ENCODE peak calls at places on chromosome 20, in four cellular contexts. N is GM23338, K is prostate gland, F is WTC11. H is an unnamed sample.

GRCh38 chr20:21125072-21125848 is 622 bp upstream of the KIZ start:
- DNase-seq in N (peak; percentile 57), K (peak; percentile 43), F (peak; percentile 14), H (peak; percentile 34)

GRCh38 chr20:53891306-53891894 is 179.0 kb downstream of the BCAS1 start:
- DNase-seq in N (no peak), K (no peak), F (no peak), H (no peak)

GRCh38 chr20:17227669-17228623 is 1.1 kb downstream of the PCSK2 start:
- DNase-seq in N (peak; percentile 87), K (no peak), F (peak; percentile 70), H (peak; percentile 66)

GRCh38 chr20:22921595-22922421 is 113.3 kb upstream of the SSTR4 start:
- DNase-seq in N (no peak), K (no peak), F (no peak), H (no peak)

GRCh38 chr20:49165611-49166010 is 22.5 kb downstream of the STAU1 start:
- DNase-seq in N (no peak), K (no peak), F (no peak), H (no peak)

GRCh38 chr20:10629946-10630345 is 43.9 kb downstream of the JAG1 start:
- DNase-seq in N (no peak), K (no peak), F (no peak), H (peak; percentile 39)

GRCh38 chr20:5001174-5002076 is at the start of gene SLC23A2:
- DNase-seq in N (peak; percentile 67), K (peak; percentile 14), F (peak; percentile 42), H (peak; percentile 61)

GRCh38 chr20:56391037-56391436 is 978 bp downstream of the AURKA start:
- DNase-seq in N (no peak), K (no peak), F (no peak), H (no peak)

GRCh38 chr20:16641511-16641910 is 68.3 kb upstream of the KIF16B start:
- DNase-seq in N (no peak), K (no peak), F (no peak), H (no peak)

GRCh38 chr20:34534391-34535165 is 18.4 kb downstream of the DYNLRB1 start:
- DNase-seq in N (no peak), K (no peak), F (no peak), H (no peak)

GRCh38 chr20:42530855-42531674 is 658.6 kb downstream of the PTPRT start:
- DNase-seq in N (peak; percentile 13), K (no peak), F (peak; percentile 25), H (peak; percentile 15)

GRCh38 chr20:25344634-25345033 is 46.0 kb downstream of the ABHD12 start:
- DNase-seq in N (no peak), K (no peak), F (no peak), H (no peak)

GRCh38 chr20:9270831-9271230 is 201.9 kb downstream of the PLCB4 start:
- DNase-seq in N (no peak), K (no peak), F (no peak), H (no peak)

GRCh38 chr20:56826971-56827645 is 198.0 kb downstream of the TFAP2C start:
- DNase-seq in N (no peak), K (peak; percentile 30), F (no peak), H (no peak)

GRCh38 chr20:9043364-9043763 is 25.5 kb upstream of the PLCB4 start:
- DNase-seq in N (no peak), K (no peak), F (no peak), H (no peak)

GRCh38 chr20:47007826-47008655 is 113.4 kb downstream of the EYA2 start:
- DNase-seq in N (no peak), K (no peak), F (no peak), H (no peak)

GRCh38 chr20:11186301-11187008 is 512.7 kb upstream of the JAG1 start:
- DNase-seq in N (no peak), K (no peak), F (no peak), H (no peak)

GRCh38 chr20:58717278-58718091 is 24.9 kb downstream of the NPEPL1 start:
- DNase-seq in N (no peak), K (peak; percentile 4), F (peak; percentile 10), H (no peak)

GRCh38 chr20:17562804-17563305 is 7.0 kb upstream of the DSTN start:
- DNase-seq in N (no peak), K (no peak), F (no peak), H (no peak)

GRCh38 chr20:18628330-18628941 is 40.6 kb downstream of the DTD1 start:
- DNase-seq in N (peak; percentile 80), K (no peak), F (peak; percentile 80), H (peak; percentile 37)

GRCh38 chr20:6122111-6122872 is 538 bp downstream of the FERMT1 start:
- DNase-seq in N (peak; percentile 66), K (peak; percentile 68), F (peak; percentile 18), H (no peak)

GRCh38 chr20:6421321-6422030 is 298.6 kb upstream of the FERMT1 start:
- DNase-seq in N (no peak), K (no peak), F (no peak), H (no peak)

GRCh38 chr20:4850960-4851359 is 129.3 kb downstream of the PRND start:
- DNase-seq in N (no peak), K (no peak), F (no peak), H (no peak)

GRCh38 chr20:21019468-21019830 is 86.7 kb downstream of the LINC00237 start:
- DNase-seq in N (no peak), K (no peak), F (no peak), H (no peak)

DNA sequence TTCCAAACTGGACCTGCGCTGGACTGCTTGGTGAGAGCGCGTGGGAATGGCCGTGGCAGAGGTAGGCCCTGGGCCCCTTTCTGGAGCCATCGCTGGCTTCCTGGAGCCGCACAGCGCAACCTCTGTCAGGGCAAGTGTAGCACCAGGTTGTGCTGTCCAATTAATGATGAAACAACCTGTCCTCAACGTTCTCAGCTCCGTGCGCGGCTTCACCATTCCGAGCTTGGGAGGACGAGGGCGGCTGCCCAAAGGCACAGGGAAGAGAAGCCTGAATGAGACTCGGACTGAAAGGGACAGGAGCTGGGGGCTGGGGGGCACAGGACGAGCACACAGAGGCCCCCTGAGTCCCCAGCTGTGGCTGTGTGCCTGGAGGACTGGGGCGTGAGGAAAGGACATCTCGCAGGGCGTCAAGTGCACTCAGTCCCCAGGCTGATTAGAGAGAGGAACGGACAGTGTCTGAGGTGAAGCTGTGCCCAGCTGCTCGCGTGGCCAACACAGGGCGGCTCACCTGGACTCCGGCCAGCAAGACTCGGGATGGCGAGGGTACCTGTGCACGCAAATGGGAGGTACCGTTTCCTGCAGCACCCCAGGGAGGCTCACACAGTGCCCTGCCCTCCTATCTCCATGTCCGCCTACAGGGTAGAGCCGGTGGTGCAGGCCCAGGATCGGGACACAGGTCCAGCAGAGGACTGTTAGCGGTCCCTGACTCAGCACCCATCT is 403.3 kb downstream of the TAF4 start:
- DNase-seq in N (peak; percentile 51), K (no peak), F (peak; percentile 64), H (no peak)
- TF ChIP-seq CTCF in N (peak; percentile 33), K (no peak), F (no peak), H (no peak)

DNA sequence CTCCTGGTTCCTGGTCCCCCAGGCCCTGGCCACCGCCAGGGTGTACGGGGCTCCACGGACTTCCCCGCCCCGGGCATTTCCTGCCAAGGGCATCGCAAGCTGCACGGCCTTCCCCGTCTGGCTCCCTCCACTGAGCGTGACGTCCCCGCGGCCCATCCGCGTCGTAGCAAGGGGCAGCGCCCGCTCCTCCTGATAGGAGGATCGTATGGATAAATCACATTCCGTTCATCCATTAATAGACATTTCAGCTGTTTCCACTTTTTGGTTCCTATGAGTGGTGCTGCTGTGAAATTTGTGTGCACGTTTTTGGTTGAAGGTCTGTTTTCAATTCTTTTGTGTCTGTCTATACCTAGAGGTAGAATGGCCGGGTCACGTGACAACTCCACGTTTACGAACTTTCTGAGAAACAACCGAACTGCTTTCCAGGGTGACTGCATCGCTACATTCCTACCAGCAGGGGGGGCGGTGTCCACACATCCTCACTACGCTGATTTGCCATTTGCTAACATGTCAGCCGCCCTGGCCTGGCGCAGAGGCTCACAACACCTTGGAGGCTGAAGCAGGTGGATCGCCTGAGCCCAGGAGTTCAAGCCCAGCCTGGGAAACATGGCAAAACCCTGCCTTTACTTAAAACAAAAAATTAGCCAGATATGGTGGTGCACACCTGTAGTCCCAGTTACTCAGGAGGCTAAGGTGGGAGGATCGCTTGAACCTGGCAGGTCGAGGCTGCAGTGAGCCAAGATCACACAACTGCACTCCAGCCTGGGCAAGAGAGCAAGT is 37.7 kb downstream of the KCNQ2 start:
- DNase-seq in N (peak; percentile 96), K (no peak), F (peak; percentile 93), H (peak; percentile 84)
- TF ChIP-seq CTCF in N (peak; percentile 96), K (peak; percentile 51), F (peak; percentile 100), H (peak; percentile 94)

GRCh38 chr20:48039514-48039913 is 254.2 kb upstream of the SULF2 start:
- DNase-seq in N (no peak), K (no peak), F (no peak), H (no peak)
- TF ChIP-seq CTCF in N (no peak), K (no peak), F (no peak), H (no peak)

DNA sequence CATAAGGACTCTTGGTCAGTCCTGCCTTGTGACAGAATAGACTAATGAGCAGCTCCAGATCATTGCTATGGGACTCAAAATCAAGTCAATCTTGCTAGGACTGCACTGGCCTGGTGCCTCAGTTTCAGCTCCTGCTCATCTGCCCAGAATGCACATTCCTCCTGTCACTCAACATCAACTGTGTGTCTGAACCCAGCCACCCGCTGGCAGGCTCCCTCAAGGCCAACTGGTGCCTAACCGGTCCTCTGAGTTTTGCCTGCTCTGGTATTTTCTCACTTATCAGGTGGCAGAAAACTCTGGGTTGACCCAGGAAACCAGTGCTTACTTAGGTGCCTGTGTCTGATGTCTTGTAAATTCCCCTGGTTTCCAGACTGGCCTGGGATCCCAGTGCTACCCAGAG is 297.7 kb downstream of the DHX35 start:
- DNase-seq in N (no peak), K (no peak), F (no peak), H (no peak)
- TF ChIP-seq CTCF in N (no peak), K (no peak), F (no peak), H (no peak)

GRCh38 chr20:60009826-60010616 is 51.8 kb downstream of the CDH26 start:
- DNase-seq in N (peak; percentile 79), K (no peak), F (no peak), H (no peak)
- TF ChIP-seq CTCF in N (peak; percentile 62), K (no peak), F (peak; percentile 46), H (peak; percentile 23)

DNA sequence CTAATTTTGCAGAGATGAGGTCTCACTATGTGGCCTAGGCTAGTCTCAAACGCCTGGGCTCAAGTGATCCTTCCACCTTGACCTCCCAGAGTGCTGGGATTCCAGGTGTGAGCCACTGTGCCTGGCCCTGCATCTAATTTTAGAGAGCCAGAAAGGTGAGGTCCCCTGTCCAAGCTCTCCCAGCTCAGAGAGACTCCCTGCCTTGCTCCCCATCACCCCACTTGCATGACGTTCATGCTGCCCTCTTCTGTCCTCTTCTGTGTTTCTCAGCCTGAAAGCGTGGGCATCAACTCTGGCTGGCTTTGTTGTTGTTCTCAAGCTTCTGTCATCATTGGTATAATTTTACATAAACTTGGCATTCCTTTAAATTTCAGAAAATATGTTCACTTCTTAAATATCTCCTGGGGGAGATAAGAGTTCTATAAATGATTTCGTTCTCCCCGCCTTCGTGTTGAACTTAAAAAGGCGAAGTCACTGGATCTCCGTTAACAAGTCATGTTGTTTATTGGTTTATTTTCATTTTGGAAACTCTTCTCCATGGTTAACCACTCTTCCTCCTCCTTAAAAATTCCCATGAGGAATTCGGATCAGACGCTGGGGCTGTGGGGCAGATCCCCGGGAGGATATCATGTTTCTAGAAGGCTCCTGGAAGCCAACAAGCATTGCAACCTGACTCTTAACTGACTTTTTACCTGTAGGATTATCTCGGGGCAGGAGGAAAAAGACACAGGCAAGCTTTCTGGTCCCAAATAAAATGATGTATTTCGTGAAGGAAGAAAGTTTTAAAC is 13.2 kb upstream of the PARD6B start:
- DNase-seq in N (peak; percentile 52), K (no peak), F (no peak), H (peak; percentile 38)
- TF ChIP-seq CTCF in N (peak; percentile 24), K (no peak), F (no peak), H (no peak)

GRCh38 chr20:44448753-44449546 is 26.7 kb upstream of the TTPAL start:
- DNase-seq in N (peak; percentile 90), K (no peak), F (peak; percentile 79), H (peak; percentile 31)
- TF ChIP-seq CTCF in N (peak; percentile 81), K (no peak), F (peak; percentile 73), H (peak; percentile 16)

GRCh38 chr20:36465109-36466080 is 75.9 kb upstream of the MYL9 start:
- DNase-seq in N (peak; percentile 59), K (no peak), F (no peak), H (no peak)
- TF ChIP-seq CTCF in N (no peak), K (no peak), F (no peak), H (no peak)